ENCODE peak calls at places on chromosomes 2 and 18, in ten cellular contexts. X is HEK293T; Z is M059J; V is stimulated activated CD4-positive, alpha-beta T cell treated with anti-CD3 and anti-CD28 coated beads, TNF-alpha, amount 100 ng/mL, for 48 hours; C is activated CD4-positive, alpha-beta T cell treated with anti-CD3 and anti-CD28 coated beads for 36 hours; T is A172; D is A549; K is activated T-cell treated with anti-CD3 and anti-CD28 coated beads, Interleukin-2, amount 50 U/mL, for 1 hour; P is AG04450; I is activated T-helper 1 cell treated with anti-CD3 and anti-CD28 coated beads, Interleukin-2, amount 50 U/mL, for 16 hours. O is an unnamed sample.

GRCh38 chr2:15278296-15278695 is 282.8 kb downstream of the NBAS start:
- DNase-seq in P (no peak), Z (no peak), V (no peak), X (no peak), D (no peak), C (no peak), K (no peak), I (no peak), T (no peak), O (no peak)

GRCh38 chr18:77316013-77316412 is 66.4 kb downstream of the GALR1 start:
- DNase-seq in K (no peak), V (no peak), I (no peak), T (peak), X (no peak), D (no peak), P (no peak), Z (no peak), C (no peak), O (no peak)

GRCh38 chr18:70454705-70455322 is 166.0 kb downstream of the SOCS6 start:
- DNase-seq in D (peak), V (peak), K (no peak), X (peak), C (peak), P (peak), T (peak), Z (peak), I (no peak), O (no peak)

GRCh38 chr2:152627010-152627957 is 90.0 kb downstream of the PRPF40A start:
- DNase-seq in T (peak), D (peak), I (no peak), Z (peak), C (no peak), P (no peak), V (no peak), X (peak), K (no peak), O (no peak)

GRCh38 chr2:185658766-185659165 is 79.8 kb upstream of the FSIP2 start:
- DNase-seq in I (no peak), P (no peak), V (no peak), T (no peak), X (no peak), Z (peak), K (no peak), C (no peak), D (no peak), O (no peak)

GRCh38 chr2:148674063-148675020 is 29.8 kb downstream of the EPC2 start:
- DNase-seq in D (peak), T (peak), P (peak), I (no peak), X (peak), C (peak), K (no peak), Z (peak), V (no peak), O (no peak)

GRCh38 chr2:70942900-70943871 is 7.5 kb downstream of the ATP6V1B1 start:
- DNase-seq in V (no peak), P (peak), Z (no peak), D (no peak), C (no peak), T (no peak), X (no peak), I (no peak), K (no peak), O (no peak)

GRCh38 chr18:413263-413662 is 87.2 kb downstream of the COLEC12 start:
- DNase-seq in D (no peak), I (no peak), Z (peak), K (no peak), V (no peak), P (no peak), X (no peak), T (peak), C (no peak), O (no peak)

GRCh38 chr2:142868281-142868762 is 9.1 kb upstream of the KYNU start:
- DNase-seq in I (no peak), T (peak), K (no peak), C (no peak), P (no peak), V (no peak), D (no peak), Z (peak), X (no peak), O (no peak)

GRCh38 chr2:64515075-64515474 is 9.1 kb upstream of the AFTPH start:
- DNase-seq in C (no peak), T (no peak), D (no peak), X (no peak), Z (no peak), P (no peak), K (no peak), V (no peak), I (no peak), O (no peak)